ENCODE peak calls at places on chromosomes 5 and 9, in four cellular contexts. L is epithelial cell of esophagus; E is NCI-H1417 treated with DMSO at 0.1 percent for 48 hours; N is CD4-positive, alpha-beta T cell. K is an unnamed sample.

GRCh38 chr9:136644593-136645342 is 17.9 kb upstream of the EGFL7 start:
- DNase-seq in E (no peak), L (peak; percentile 66), N (peak; percentile 67), K (peak; percentile 80)

GRCh38 chr9:119955276-119955675 is 586.0 kb upstream of the BRINP1 start:
- DNase-seq in E (no peak), L (no peak), N (no peak), K (no peak)

GRCh38 chr5:73417307-73418035 is 31.1 kb downstream of the FOXD1 start:
- DNase-seq in E (no peak), L (no peak), N (no peak), K (no peak)

GRCh38 chr5:62538017-62538942 is 40.3 kb upstream of the LRRC70 start:
- DNase-seq in N (no peak), E (no peak), L (peak; percentile 84), K (no peak)

GRCh38 chr9:137550958-137551655 is 572 bp upstream of the MRPL41 start:
- DNase-seq in N (no peak), L (no peak), E (no peak), K (no peak)

GRCh38 chr9:42852133-42852532 is 668.7 kb downstream of the SPATA31A6 start:
- DNase-seq in E (no peak), L (peak; percentile 86), N (no peak), K (no peak)

GRCh38 chr5:95251185-95251584 is 33.7 kb downstream of the MCTP1 start:
- DNase-seq in L (no peak), N (no peak), E (no peak), K (no peak)

GRCh38 chr5:169116961-169117461 is 183.9 kb downstream of the SLIT3 start:
- DNase-seq in N (no peak), E (no peak), L (no peak), K (no peak)

GRCh38 chr9:83669067-83669466 is 38.7 kb downstream of the UBQLN1 start:
- DNase-seq in E (no peak), N (no peak), L (peak; percentile 22), K (no peak)

GRCh38 chr9:89850633-89851325 is 246.0 kb downstream of the GADD45G start:
- DNase-seq in N (no peak), L (peak; percentile 10), E (no peak), K (no peak)

GRCh38 chr9:82206490-82206889 is 217.9 kb downstream of the SPATA31D1 start:
- DNase-seq in E (no peak), N (no peak), L (peak; percentile 47), K (no peak)

GRCh38 chr5:10564838-10565784 is 1.2 kb downstream of the ANKRD33B start:
- DNase-seq in L (no peak), N (no peak), E (no peak), K (peak; percentile 44)

GRCh38 chr5:78803386-78803785 is 154.8 kb upstream of the LHFPL2 start:
- DNase-seq in N (no peak), E (no peak), L (no peak), K (peak; percentile 80)

GRCh38 chr5:134224905-134225779 is 731 bp downstream of the PPP2CA start:
- DNase-seq in L (peak; percentile 75), E (no peak), N (peak; percentile 39), K (peak; percentile 50)

GRCh38 chr9:130549093-130549735 is 30.2 kb upstream of the FUBP3 start:
- DNase-seq in N (no peak), E (no peak), L (peak; percentile 39), K (no peak)

GRCh38 chr9:7003876-7004275 is 246.1 kb downstream of the KDM4C start:
- DNase-seq in L (no peak), N (no peak), E (no peak), K (no peak)

GRCh38 chr5:176534640-176535039 is 2.6 kb downstream of the RNF44 start:
- DNase-seq in N (no peak), E (no peak), L (no peak), K (no peak)

GRCh38 chr5:160152901-160153300 is 33.7 kb upstream of the PWWP2A start:
- DNase-seq in N (no peak), L (no peak), E (no peak), K (no peak)

GRCh38 chr5:5617024-5617423 is 194.5 kb downstream of the ICE1 start:
- DNase-seq in N (no peak), E (no peak), L (no peak), K (no peak)

GRCh38 chr9:33300546-33300945 is 10.2 kb downstream of the NFX1 start:
- DNase-seq in E (no peak), N (no peak), L (peak; percentile 45), K (no peak)

GRCh38 chr5:41510176-41510831 is at the start of gene PLCXD3:
- DNase-seq in L (peak; percentile 34), E (peak; percentile 81), N (no peak), K (peak; percentile 58)

GRCh38 chr9:69971643-69972449 is 71.8 kb upstream of the MAMDC2 start:
- DNase-seq in N (peak; percentile 7), E (peak; percentile 58), L (peak; percentile 66), K (peak; percentile 80)

GRCh38 chr5:124383693-124384092 is 362.7 kb downstream of the ZNF608 start:
- DNase-seq in E (no peak), N (no peak), L (no peak), K (no peak)

GRCh38 chr5:115349001-115349817 is 52.8 kb upstream of the CCDC112 start:
- DNase-seq in L (peak; percentile 84), E (no peak), N (no peak), K (no peak)

GRCh38 chr5:109611505-109611904 is 78.2 kb upstream of the MAN2A1 start:
- DNase-seq in E (no peak), N (no peak), L (no peak), K (no peak)

GRCh38 chr9:36023260-36024048 is 13.3 kb upstream of the RECK start:
- DNase-seq in L (peak; percentile 83), E (peak; percentile 1), N (peak; percentile 52), K (peak; percentile 39)

GRCh38 chr9:135501261-135502167 is 1.0 kb downstream of the MRPS2 start:
- DNase-seq in E (no peak), N (no peak), L (no peak), K (no peak)

GRCh38 chr5:80054682-80055081 is 19.5 kb downstream of the THBS4 start:
- DNase-seq in E (no peak), N (no peak), L (peak; percentile 89), K (no peak)

GRCh38 chr9:13139641-13140171 is 139.8 kb downstream of the MPDZ start:
- DNase-seq in E (no peak), N (no peak), L (peak; percentile 78), K (no peak)

GRCh38 chr9:96566401-96567202 is 53.0 kb downstream of the CDC14B start:
- DNase-seq in N (peak; percentile 77), E (no peak), L (peak; percentile 43), K (peak; percentile 82)

GRCh38 chr9:121281614-121282291 is 13.8 kb downstream of the GSN start:
- DNase-seq in L (peak; percentile 98), E (no peak), N (no peak), K (peak; percentile 91)

GRCh38 chr9:124426361-124426760 is 11.1 kb upstream of the PSMB7 start:
- DNase-seq in L (no peak), N (no peak), E (no peak), K (no peak)

GRCh38 chr9:86908261-86908660 is 39.0 kb downstream of the GAS1 start:
- DNase-seq in E (no peak), N (no peak), L (no peak), K (no peak)

GRCh38 chr5:120449501-120449900 is 14.6 kb upstream of the PRR16 start:
- DNase-seq in N (no peak), E (no peak), L (no peak), K (no peak)

GRCh38 chr5:54390015-54390414 is 65.5 kb upstream of the HSPB3 start:
- DNase-seq in L (peak; percentile 98), N (no peak), E (no peak), K (no peak)

GRCh38 chr9:20472646-20473045 is 149.7 kb downstream of the MLLT3 start:
- DNase-seq in N (no peak), E (no peak), L (no peak), K (no peak)

GRCh38 chr9:35481347-35481975 is 8.4 kb upstream of the RUSC2 start:
- DNase-seq in L (peak; percentile 76), N (no peak), E (no peak), K (no peak)

GRCh38 chr5:160467555-160468418 is 46.1 kb downstream of the PTTG1 start:
- DNase-seq in L (peak; percentile 81), N (peak; percentile 50), E (no peak), K (peak; percentile 71)

GRCh38 chr5:98570010-98570409 is 203.5 kb upstream of the RGMB start:
- DNase-seq in N (no peak), L (peak; percentile 49), E (no peak), K (no peak)